ENCODE peak calls at places on chromosomes 4 and X, in ten cellular contexts. I is right lobe of liver; H is fibroblast of mammary gland; P is endothelial cell; E is neural crest cell; M is GM23338; S is heart left ventricle; U is nephron progenitor cell; G is uterus; V is CD4-positive, alpha-beta T cell. T is an unnamed sample.

GRCh38 chr4:108080752-108081151 is 88.0 kb downstream of the LEF1 start:
- DNase-seq in I (no peak), H (no peak), P (no peak), E (no peak), M (no peak), S (no peak), U (no peak), G (no peak), V (peak; percentile 66), T (no peak)

GRCh38 chrX:68889244-68889643 is 60.4 kb downstream of the EFNB1 start:
- DNase-seq in I (no peak), H (no peak), P (no peak), E (no peak), M (no peak), S (no peak), U (no peak), G (no peak), V (no peak), T (no peak)

GRCh38 chrX:149909324-149910177 is 19.8 kb upstream of the HSFX4 start:
- DNase-seq in I (no peak), H (no peak), P (no peak), E (no peak), M (no peak), S (no peak), U (no peak), G (no peak), V (no peak), T (no peak)

GRCh38 chr4:168139336-168139735 is 47.0 kb downstream of the ANXA10 start:
- DNase-seq in I (no peak), H (peak; percentile 77), P (no peak), E (no peak), M (no peak), S (no peak), U (no peak), G (no peak), V (no peak), T (no peak)

GRCh38 chr4:8912506-8912905 is 40.9 kb upstream of the HMX1 start:
- DNase-seq in I (peak; percentile 20), H (no peak), P (no peak), E (no peak), M (no peak), S (no peak), U (no peak), G (no peak), V (no peak), T (no peak)

GRCh38 chrX:103687696-103688191 is 1.2 kb upstream of the MORF4L2 start:
- DNase-seq in I (peak; percentile 59), H (peak; percentile 83), P (peak; percentile 68), E (peak; percentile 69), M (peak; percentile 88), S (peak; percentile 70), U (peak; percentile 69), G (peak; percentile 74), V (peak; percentile 38), T (peak; percentile 70)

GRCh38 chrX:10190367-10190766 is 33.6 kb downstream of the CLCN4 start:
- DNase-seq in I (no peak), H (peak; percentile 79), P (no peak), E (peak; percentile 22), M (peak; percentile 50), S (peak; percentile 39), U (peak; percentile 14), G (no peak), V (no peak), T (no peak)

GRCh38 chr4:94334519-94334918 is 8.1 kb downstream of the HPGDS start:
- DNase-seq in I (no peak), H (no peak), P (no peak), E (no peak), M (no peak), S (no peak), U (no peak), G (no peak), V (no peak), T (no peak)

GRCh38 chr4:73066928-73067327 is 2.6 kb downstream of the COX18 start:
- DNase-seq in I (no peak), H (no peak), P (no peak), E (no peak), M (no peak), S (no peak), U (no peak), G (no peak), V (no peak), T (no peak)

GRCh38 chrX:154383359-154384283 is 4.5 kb downstream of the EMD start:
- DNase-seq in I (no peak), H (peak; percentile 38), P (no peak), E (no peak), M (no peak), S (no peak), U (no peak), G (peak; percentile 39), V (no peak), T (no peak)

GRCh38 chr4:18695733-18696527 is 674.4 kb upstream of the LCORL start:
- DNase-seq in I (no peak), H (no peak), P (no peak), E (no peak), M (peak; percentile 47), S (no peak), U (no peak), G (no peak), V (no peak), T (no peak)
- TF ChIP-seq CTCF in I (no peak), H (peak; percentile 23), P (no peak), E (no peak), M (peak; percentile 68), S (no peak), U (no peak), G (no peak), V (no peak), T (no peak)

GRCh38 chr4:82721819-82722423 is 76.7 kb downstream of the SCD5 start:
- DNase-seq in I (no peak), H (no peak), P (no peak), E (no peak), M (no peak), S (peak; percentile 28), U (peak; percentile 16), G (no peak), V (no peak), T (peak; percentile 27)
- TF ChIP-seq CTCF in I (peak; percentile 73), H (peak; percentile 22), P (no peak), E (peak; percentile 60), M (peak; percentile 55), S (peak; percentile 18), U (peak; percentile 34), G (no peak), V (no peak), T (no peak)

DNA sequence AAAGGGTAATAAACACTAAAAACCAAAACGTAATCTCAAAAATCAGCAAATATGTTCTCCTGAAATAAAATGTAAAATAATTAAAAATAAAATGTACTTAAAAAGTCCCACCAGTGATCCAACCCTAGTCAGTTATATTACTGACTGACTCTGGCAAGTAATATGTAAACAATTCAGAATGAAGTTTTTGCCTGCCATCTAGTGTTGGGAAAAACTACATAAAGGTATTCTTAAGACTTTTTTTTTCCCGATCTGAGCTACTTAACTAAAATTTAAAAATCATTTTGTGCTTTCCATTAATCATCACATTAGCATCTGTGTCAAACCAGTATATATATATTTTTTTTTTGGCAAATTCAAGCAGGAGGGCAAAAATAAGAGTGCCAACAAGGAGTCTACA is 24.0 kb downstream of the RCHY1 start:
- DNase-seq in I (no peak), H (peak; percentile 56), P (no peak), E (no peak), M (peak; percentile 29), S (no peak), U (no peak), G (no peak), V (no peak), T (no peak)
- TF ChIP-seq CTCF in I (peak; percentile 16), H (peak; percentile 31), P (no peak), E (peak; percentile 56), M (no peak), S (no peak), U (peak; percentile 11), G (peak; percentile 21), V (no peak), T (no peak)

DNA sequence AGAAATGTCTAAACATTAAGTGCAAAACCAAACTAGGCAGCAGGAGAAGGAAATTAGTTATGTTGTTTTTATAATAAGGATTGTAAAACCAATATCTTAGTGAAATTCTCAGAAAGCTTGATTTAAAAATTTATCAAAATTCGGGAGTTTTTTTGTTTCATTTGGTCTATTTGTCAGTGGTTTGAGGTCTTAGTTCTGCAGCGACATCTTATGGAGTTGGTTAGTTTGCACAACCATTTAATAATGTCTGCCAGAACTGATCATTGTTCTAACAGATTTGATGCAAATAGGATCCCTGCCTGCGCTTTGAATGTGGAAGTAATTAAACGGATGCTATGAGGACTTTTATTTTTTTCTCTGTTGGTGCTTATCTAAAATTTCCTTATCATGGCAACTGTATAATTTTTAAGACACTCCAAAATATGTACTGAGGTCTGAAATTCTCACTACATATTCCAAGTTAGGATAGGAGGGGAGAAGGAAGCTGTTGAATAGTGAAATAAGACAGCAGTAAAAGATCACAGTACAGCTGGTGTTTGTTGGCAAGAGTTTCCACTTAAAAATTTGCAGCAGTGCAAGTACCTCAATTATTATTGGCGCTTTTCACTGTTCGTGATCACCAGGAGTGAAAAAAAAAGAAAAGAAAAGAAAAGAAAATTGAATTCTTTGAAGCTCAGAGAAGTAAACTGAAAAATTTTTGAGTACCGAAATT is 2521.4 kb downstream of the ARAP2 start:
- DNase-seq in I (no peak), H (peak; percentile 73), P (no peak), E (no peak), M (no peak), S (no peak), U (no peak), G (no peak), V (no peak), T (no peak)
- TF ChIP-seq CTCF in I (peak; percentile 14), H (peak; percentile 51), P (no peak), E (no peak), M (no peak), S (no peak), U (no peak), G (no peak), V (no peak), T (no peak)

T was measured in glutamatergic neuron.